ENCODE peak calls at places on chromosomes 3 and 15, in five cellular contexts. Y is IMR-90, U is GM06990, R is neuronal stem cell, J is iPS DF 6.9. B is an unnamed sample.
A peak's percentile ranks its signal among the peaks of the same experiment; 100 is the strongest.

GRCh38 chr15:100720406-100720967 is 118.1 kb downstream of the ASB7 start:
- DNase-seq in J (no peak), U (no peak), Y (no peak), R (no peak), B (peak; percentile 31)

GRCh38 chr3:45848392-45848791 is 6.5 kb upstream of the LZTFL1 start:
- DNase-seq in Y (no peak), U (no peak), J (no peak), R (no peak), B (no peak)

GRCh38 chr15:101660005-101660404 is 7.8 kb upstream of the TM2D3 start:
- DNase-seq in J (no peak), R (no peak), U (no peak), Y (no peak), B (no peak)

GRCh38 chr3:194569252-194569651 is 64.0 kb downstream of the TMEM44 start:
- DNase-seq in R (no peak), J (no peak), Y (no peak), U (no peak), B (no peak)

GRCh38 chr15:47754312-47754711 is 37.0 kb downstream of the SEMA6D start:
- DNase-seq in U (no peak), J (no peak), R (no peak), Y (peak; percentile 5), B (no peak)

GRCh38 chr3:194274424-194275085 is 76.6 kb downstream of the CPN2 start:
- DNase-seq in Y (no peak), J (no peak), U (no peak), R (no peak), B (no peak)

GRCh38 chr3:184596886-184597575 is 35.4 kb downstream of the EPHB3 start:
- DNase-seq in J (no peak), R (no peak), U (no peak), Y (no peak), B (no peak)

GRCh38 chr3:124850212-124850611 is 37.0 kb downstream of the ITGB5 start:
- DNase-seq in R (no peak), U (no peak), J (no peak), Y (no peak), B (no peak)

GRCh38 chr3:129336093-129336706 is 57.5 kb downstream of the HMCES start:
- DNase-seq in R (no peak), U (no peak), Y (no peak), J (no peak), B (no peak)

GRCh38 chr15:31360158-31360561 is 33.5 kb downstream of the KLF13 start:
- DNase-seq in J (no peak), U (no peak), R (no peak), Y (no peak), B (no peak)

GRCh38 chr15:98658831-98659699 is 10.7 kb downstream of the IGF1R start:
- DNase-seq in U (no peak), R (no peak), Y (peak; percentile 60), J (no peak), B (peak; percentile 46)

GRCh38 chr3:191500892-191501291 is 39.9 kb downstream of the PYDC2 start:
- DNase-seq in U (no peak), Y (no peak), J (no peak), R (no peak), B (no peak)

GRCh38 chr3:46429250-46429649 is 22.2 kb downstream of the CCRL2 start:
- DNase-seq in R (no peak), Y (no peak), J (no peak), U (no peak), B (no peak)

GRCh38 chr3:11711826-11712225 is 68.1 kb upstream of the VGLL4 start:
- DNase-seq in Y (no peak), R (no peak), J (no peak), U (no peak), B (no peak)

GRCh38 chr3:102790742-102791141 is 355.9 kb downstream of the ZPLD1 start:
- DNase-seq in J (no peak), Y (peak; percentile 71), R (no peak), U (no peak), B (no peak)

GRCh38 chr15:89136818-89137772 is 48.8 kb downstream of the ABHD2 start:
- DNase-seq in U (no peak), Y (peak; percentile 33), J (no peak), R (no peak), B (no peak)

GRCh38 chr3:61821823-61822251 is 260.5 kb downstream of the PTPRG start:
- DNase-seq in U (no peak), J (no peak), R (no peak), Y (peak; percentile 19), B (no peak)

DNA sequence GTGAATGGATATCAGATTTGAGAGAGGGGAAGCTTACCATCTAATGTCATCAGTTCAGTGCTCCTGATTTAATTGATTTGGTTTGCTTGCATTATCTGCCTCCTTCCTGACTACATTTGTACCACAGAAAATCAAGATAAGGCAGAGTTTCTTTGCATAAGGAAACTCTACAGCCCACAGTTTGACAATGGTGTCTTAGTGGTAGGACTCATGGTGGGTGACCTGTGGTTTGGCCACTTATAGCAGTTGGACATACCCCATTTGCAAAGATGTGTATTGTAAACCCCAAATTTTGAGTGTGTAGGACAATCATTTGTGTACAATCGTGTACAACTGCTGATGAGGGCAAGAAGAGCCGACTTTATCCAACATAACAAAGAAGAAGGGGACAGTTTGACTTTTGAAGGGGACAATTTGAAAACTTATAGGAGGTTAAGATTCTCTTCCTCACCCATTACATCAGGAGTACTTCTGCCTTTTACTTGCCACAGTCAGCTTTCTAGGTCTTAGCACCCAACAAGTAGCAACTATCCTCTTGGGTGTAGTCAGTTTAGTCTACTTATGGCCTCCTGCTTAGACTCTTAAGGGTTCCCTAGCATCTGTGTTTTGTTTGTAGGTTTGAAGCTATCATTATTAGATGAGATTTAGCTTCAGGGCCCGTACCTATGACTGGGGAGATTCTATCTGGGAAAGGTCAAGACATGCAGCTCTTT is 6.2 kb downstream of the TGFBR2 start:
- DNase-seq in Y (no peak), U (no peak), J (no peak), R (no peak), B (no peak)
- H3K4me3 ChIP-seq in Y (no peak overlapping the region), U (no peak overlapping the region), J (no peak overlapping the region), R (no peak overlapping the region), B (no peak overlapping the region)

GRCh38 chr15:81027200-81027599 is 26.5 kb downstream of the TLNRD1 start:
- DNase-seq in Y (peak; percentile 24), U (no peak), J (no peak), R (no peak), B (no peak)

GRCh38 chr15:81021321-81021720 is 20.6 kb downstream of the TLNRD1 start:
- DNase-seq in J (no peak), U (no peak), R (no peak), Y (no peak), B (no peak)

GRCh38 chr15:81024891-81025290 is 24.2 kb downstream of the TLNRD1 start:
- DNase-seq in J (no peak), R (no peak), U (no peak), Y (no peak), B (no peak)

GRCh38 chr15:81024265-81024875 is 23.6 kb downstream of the TLNRD1 start:
- DNase-seq in R (no peak), Y (no peak), J (no peak), U (peak; percentile 18), B (no peak)

DNA sequence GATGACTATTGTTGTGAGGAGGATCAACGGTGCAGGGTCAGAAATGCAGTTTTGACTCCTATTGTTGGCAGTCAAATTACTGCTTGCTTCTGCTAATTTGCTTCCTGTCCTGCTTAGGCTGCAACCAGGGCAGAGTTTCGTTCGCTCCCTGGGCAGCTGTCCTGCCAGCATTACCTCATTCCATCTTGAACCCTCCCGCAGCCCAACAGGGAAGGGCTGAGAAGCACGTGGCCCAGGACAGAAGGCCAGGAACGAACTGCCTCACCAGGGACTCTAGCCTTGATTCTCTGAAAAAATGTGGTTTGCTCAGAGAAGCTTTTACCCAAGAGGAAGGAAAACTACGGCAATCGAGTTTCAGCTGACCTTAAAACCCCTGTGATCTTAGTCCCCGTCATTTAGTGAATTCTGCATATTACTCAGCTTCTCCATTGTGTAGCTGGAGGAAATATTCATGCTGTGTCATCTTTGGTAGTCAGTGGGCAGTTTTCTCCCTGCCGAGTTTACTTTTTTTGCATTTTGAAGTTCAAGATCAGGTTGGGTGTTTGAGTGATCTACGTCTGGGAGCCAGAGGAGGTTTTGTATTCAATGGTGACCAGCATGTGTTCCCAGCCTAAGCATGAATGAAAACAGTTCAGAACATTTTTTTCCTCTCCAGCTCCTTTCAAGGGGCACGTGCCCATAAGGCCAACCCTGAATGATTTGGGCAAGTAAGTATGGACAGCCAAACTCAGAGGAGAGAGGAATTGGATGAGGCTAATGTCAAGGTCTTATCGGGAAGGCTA is 23.0 kb downstream of the TLNRD1 start:
- DNase-seq in Y (peak; percentile 66), R (no peak), J (no peak), U (peak; percentile 86), B (peak; percentile 57)
- H3K4me3 ChIP-seq in Y (no peak overlapping the region), R (no peak overlapping the region), J (no peak overlapping the region), U (no peak overlapping the region), B (no peak overlapping the region)

GRCh38 chr3:49277357-49277723 is 308 bp upstream of the C3orf62 start:
- DNase-seq in Y (no peak), U (no peak), R (no peak), J (no peak), B (no peak)
- H3K4me3 ChIP-seq in Y (peak overlapping the region; percentile 47), U (peak overlapping the region; percentile 61), R (no peak overlapping the region), J (peak overlapping the region; percentile 29), B (peak overlapping the region; percentile 32)

GRCh38 chr3:36988336-36988735 is 4.6 kb downstream of the EPM2AIP1 start:
- DNase-seq in R (no peak), U (no peak), J (no peak), Y (no peak), B (no peak)

GRCh38 chr3:36991147-36991546 is 1.8 kb downstream of the EPM2AIP1 start:
- DNase-seq in R (no peak), J (no peak), U (peak; percentile 39), Y (no peak), B (no peak)

GRCh38 chr3:36989568-36989967 is 3.4 kb downstream of the EPM2AIP1 start:
- DNase-seq in R (no peak), J (no peak), Y (no peak), U (no peak), B (no peak)

GRCh38 chr3:36991923-36992805 is 767 bp downstream of the EPM2AIP1 start:
- DNase-seq in J (no peak), Y (peak; percentile 74), R (no peak), U (no peak), B (no peak)

DNA sequence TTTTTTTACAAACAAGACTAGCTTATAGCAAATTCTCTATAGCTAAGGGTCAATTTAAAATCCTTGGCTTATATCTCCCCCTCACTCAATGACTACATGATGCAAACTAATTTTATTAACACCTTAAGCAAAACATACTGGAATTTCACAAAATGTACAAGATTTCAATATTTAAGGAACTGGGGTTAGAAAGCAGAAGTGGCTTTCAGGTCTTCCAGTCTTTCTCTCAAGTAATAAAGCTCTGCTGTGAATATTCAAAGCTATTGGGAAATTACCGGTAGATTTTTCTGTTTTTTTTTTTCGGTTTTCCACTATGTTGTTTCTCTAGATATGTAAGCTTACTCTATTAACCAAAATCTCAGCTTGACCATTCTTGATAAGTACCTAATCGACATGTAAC is 3.9 kb downstream of the EPM2AIP1 start:
- DNase-seq in U (no peak), Y (no peak), R (no peak), J (no peak), B (no peak)
- H3K4me3 ChIP-seq in U (peak overlapping the region; percentile 85), Y (no peak overlapping the region), R (no peak overlapping the region), J (no peak overlapping the region), B (no peak overlapping the region)

DNA sequence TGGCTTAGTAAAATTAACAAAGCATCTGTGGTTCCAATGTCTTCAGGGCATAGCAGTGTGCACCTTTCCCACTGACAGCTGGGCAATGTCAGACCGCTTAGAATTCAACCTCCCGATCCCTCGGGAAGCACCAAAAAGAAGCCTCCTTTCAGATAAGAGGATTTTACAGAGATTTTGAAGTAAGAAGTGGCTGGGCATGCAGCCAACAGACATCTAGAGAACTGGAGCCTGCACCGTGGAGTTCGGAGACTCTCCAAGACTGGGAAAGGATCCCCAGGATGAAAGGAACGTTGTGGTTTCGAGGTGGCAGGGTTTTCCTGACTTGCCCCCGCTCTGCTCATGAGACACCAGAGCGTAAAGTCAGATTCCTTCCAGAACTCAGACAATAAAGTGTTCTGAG is 5.3 kb downstream of the FAM174B start:
- DNase-seq in Y (no peak), R (no peak), U (no peak), J (no peak), B (no peak)
- H3K4me3 ChIP-seq in Y (no peak overlapping the region), R (no peak overlapping the region), U (no peak overlapping the region), J (no peak overlapping the region), B (no peak overlapping the region)